ENCODE peak calls at places on chromosomes 11 and 22, in seven cellular contexts. One of them, this sample, is unnamed.

GRCh38 chr11:33531743-33532181 is 168.9 kb downstream of the C11orf91 start:
- DNase-seq in activated CD4-positive, alpha-beta T cell treated with anti-CD3 and anti-CD28 coated beads, Interleukin-2, amount 50 U/mL, for 1 hour: no peak
- DNase-seq in hepatic stellate cell: peak; percentile 61
- DNase-seq in GM12878: no peak
- DNase-seq in ovary: no peak
- DNase-seq in stimulated activated CD4-positive, alpha-beta T cell treated with anti-CD3 and anti-CD28 coated beads, Interleukin-1b, Interleukin-23, amount 100 ng/mL, for 4 hours: no peak
- DNase-seq in HEK293T: no peak
- DNase-seq in this sample: no peak

GRCh38 chr11:9180784-9181183 is 84.4 kb downstream of the DENND5A start:
- DNase-seq in GM12878: no peak
- DNase-seq in ovary: no peak
- DNase-seq in hepatic stellate cell: no peak
- DNase-seq in HEK293T: no peak
- DNase-seq in activated CD4-positive, alpha-beta T cell treated with anti-CD3 and anti-CD28 coated beads, Interleukin-2, amount 50 U/mL, for 1 hour: no peak
- DNase-seq in stimulated activated CD4-positive, alpha-beta T cell treated with anti-CD3 and anti-CD28 coated beads, Interleukin-1b, Interleukin-23, amount 100 ng/mL, for 4 hours: no peak
- DNase-seq in this sample: no peak

GRCh38 chr11:25252854-25253253 is 756.0 kb downstream of the LUZP2 start:
- DNase-seq in GM12878: no peak
- DNase-seq in activated CD4-positive, alpha-beta T cell treated with anti-CD3 and anti-CD28 coated beads, Interleukin-2, amount 50 U/mL, for 1 hour: no peak
- DNase-seq in stimulated activated CD4-positive, alpha-beta T cell treated with anti-CD3 and anti-CD28 coated beads, Interleukin-1b, Interleukin-23, amount 100 ng/mL, for 4 hours: no peak
- DNase-seq in HEK293T: no peak
- DNase-seq in hepatic stellate cell: no peak
- DNase-seq in ovary: no peak
- DNase-seq in this sample: no peak

GRCh38 chr11:125331357-125331756 is 164.7 kb downstream of the FEZ1 start:
- DNase-seq in GM12878: no peak
- DNase-seq in HEK293T: no peak
- DNase-seq in ovary: no peak
- DNase-seq in activated CD4-positive, alpha-beta T cell treated with anti-CD3 and anti-CD28 coated beads, Interleukin-2, amount 50 U/mL, for 1 hour: no peak
- DNase-seq in stimulated activated CD4-positive, alpha-beta T cell treated with anti-CD3 and anti-CD28 coated beads, Interleukin-1b, Interleukin-23, amount 100 ng/mL, for 4 hours: no peak
- DNase-seq in hepatic stellate cell: no peak
- DNase-seq in this sample: no peak

GRCh38 chr11:46279393-46280099 is 2.1 kb downstream of the CREB3L1 start:
- DNase-seq in stimulated activated CD4-positive, alpha-beta T cell treated with anti-CD3 and anti-CD28 coated beads, Interleukin-1b, Interleukin-23, amount 100 ng/mL, for 4 hours: no peak
- DNase-seq in ovary: peak; percentile 78
- DNase-seq in GM12878: no peak
- DNase-seq in hepatic stellate cell: peak; percentile 82
- DNase-seq in HEK293T: no peak
- DNase-seq in activated CD4-positive, alpha-beta T cell treated with anti-CD3 and anti-CD28 coated beads, Interleukin-2, amount 50 U/mL, for 1 hour: no peak
- DNase-seq in this sample: peak; percentile 74

GRCh38 chr11:14015711-14016110 is 53.2 kb downstream of the SPON1 start:
- DNase-seq in hepatic stellate cell: no peak
- DNase-seq in ovary: no peak
- DNase-seq in activated CD4-positive, alpha-beta T cell treated with anti-CD3 and anti-CD28 coated beads, Interleukin-2, amount 50 U/mL, for 1 hour: no peak
- DNase-seq in HEK293T: peak; percentile 15
- DNase-seq in stimulated activated CD4-positive, alpha-beta T cell treated with anti-CD3 and anti-CD28 coated beads, Interleukin-1b, Interleukin-23, amount 100 ng/mL, for 4 hours: no peak
- DNase-seq in GM12878: no peak
- DNase-seq in this sample: no peak

GRCh38 chr11:12269104-12269441 is 108.3 kb upstream of the PARVA start:
- DNase-seq in hepatic stellate cell: peak; percentile 83
- DNase-seq in activated CD4-positive, alpha-beta T cell treated with anti-CD3 and anti-CD28 coated beads, Interleukin-2, amount 50 U/mL, for 1 hour: no peak
- DNase-seq in ovary: no peak
- DNase-seq in HEK293T: no peak
- DNase-seq in stimulated activated CD4-positive, alpha-beta T cell treated with anti-CD3 and anti-CD28 coated beads, Interleukin-1b, Interleukin-23, amount 100 ng/mL, for 4 hours: no peak
- DNase-seq in GM12878: no peak
- DNase-seq in this sample: peak; percentile 40

GRCh38 chr11:1041936-1042608 is 5.6 kb upstream of the MUC6 start:
- DNase-seq in ovary: peak; percentile 9
- DNase-seq in stimulated activated CD4-positive, alpha-beta T cell treated with anti-CD3 and anti-CD28 coated beads, Interleukin-1b, Interleukin-23, amount 100 ng/mL, for 4 hours: no peak
- DNase-seq in HEK293T: no peak
- DNase-seq in activated CD4-positive, alpha-beta T cell treated with anti-CD3 and anti-CD28 coated beads, Interleukin-2, amount 50 U/mL, for 1 hour: no peak
- DNase-seq in hepatic stellate cell: no peak
- DNase-seq in GM12878: no peak
- DNase-seq in this sample: peak; percentile 69

GRCh38 chr11:113106507-113106906 is 145.3 kb downstream of the NCAM1 start:
- DNase-seq in hepatic stellate cell: no peak
- DNase-seq in activated CD4-positive, alpha-beta T cell treated with anti-CD3 and anti-CD28 coated beads, Interleukin-2, amount 50 U/mL, for 1 hour: no peak
- DNase-seq in GM12878: no peak
- DNase-seq in ovary: no peak
- DNase-seq in HEK293T: no peak
- DNase-seq in stimulated activated CD4-positive, alpha-beta T cell treated with anti-CD3 and anti-CD28 coated beads, Interleukin-1b, Interleukin-23, amount 100 ng/mL, for 4 hours: no peak
- DNase-seq in this sample: no peak

GRCh38 chr11:119684361-119685072 is 44.5 kb downstream of the NECTIN1 start:
- DNase-seq in stimulated activated CD4-positive, alpha-beta T cell treated with anti-CD3 and anti-CD28 coated beads, Interleukin-1b, Interleukin-23, amount 100 ng/mL, for 4 hours: no peak
- DNase-seq in hepatic stellate cell: peak; percentile 90
- DNase-seq in HEK293T: no peak
- DNase-seq in ovary: no peak
- DNase-seq in activated CD4-positive, alpha-beta T cell treated with anti-CD3 and anti-CD28 coated beads, Interleukin-2, amount 50 U/mL, for 1 hour: no peak
- DNase-seq in GM12878: no peak
- DNase-seq in this sample: no peak

GRCh38 chr22:17176715-17177114 is 17.6 kb upstream of the HDHD5 start:
- DNase-seq in HEK293T: no peak
- DNase-seq in stimulated activated CD4-positive, alpha-beta T cell treated with anti-CD3 and anti-CD28 coated beads, Interleukin-1b, Interleukin-23, amount 100 ng/mL, for 4 hours: no peak
- DNase-seq in activated CD4-positive, alpha-beta T cell treated with anti-CD3 and anti-CD28 coated beads, Interleukin-2, amount 50 U/mL, for 1 hour: no peak
- DNase-seq in hepatic stellate cell: no peak
- DNase-seq in ovary: no peak
- DNase-seq in GM12878: no peak
- DNase-seq in this sample: no peak

GRCh38 chr11:120710354-120711187 is 199.0 kb downstream of the GRIK4 start:
- DNase-seq in HEK293T: no peak
- DNase-seq in GM12878: no peak
- DNase-seq in activated CD4-positive, alpha-beta T cell treated with anti-CD3 and anti-CD28 coated beads, Interleukin-2, amount 50 U/mL, for 1 hour: no peak
- DNase-seq in hepatic stellate cell: peak; percentile 70
- DNase-seq in stimulated activated CD4-positive, alpha-beta T cell treated with anti-CD3 and anti-CD28 coated beads, Interleukin-1b, Interleukin-23, amount 100 ng/mL, for 4 hours: no peak
- DNase-seq in ovary: peak; percentile 84
- DNase-seq in this sample: peak; percentile 31

GRCh38 chr22:40213478-40213877 is 35.8 kb downstream of the TNRC6B start:
- DNase-seq in activated CD4-positive, alpha-beta T cell treated with anti-CD3 and anti-CD28 coated beads, Interleukin-2, amount 50 U/mL, for 1 hour: no peak
- DNase-seq in hepatic stellate cell: no peak
- DNase-seq in stimulated activated CD4-positive, alpha-beta T cell treated with anti-CD3 and anti-CD28 coated beads, Interleukin-1b, Interleukin-23, amount 100 ng/mL, for 4 hours: no peak
- DNase-seq in ovary: no peak
- DNase-seq in HEK293T: no peak
- DNase-seq in GM12878: no peak
- DNase-seq in this sample: no peak

GRCh38 chr11:107370390-107370789 is 87.2 kb downstream of the CWF19L2 start:
- DNase-seq in ovary: no peak
- DNase-seq in activated CD4-positive, alpha-beta T cell treated with anti-CD3 and anti-CD28 coated beads, Interleukin-2, amount 50 U/mL, for 1 hour: no peak
- DNase-seq in GM12878: peak; percentile 5
- DNase-seq in hepatic stellate cell: peak; percentile 4
- DNase-seq in HEK293T: no peak
- DNase-seq in stimulated activated CD4-positive, alpha-beta T cell treated with anti-CD3 and anti-CD28 coated beads, Interleukin-1b, Interleukin-23, amount 100 ng/mL, for 4 hours: no peak
- DNase-seq in this sample: no peak

GRCh38 chr11:111838054-111838453 is 33.3 kb downstream of the ALG9 start:
- DNase-seq in stimulated activated CD4-positive, alpha-beta T cell treated with anti-CD3 and anti-CD28 coated beads, Interleukin-1b, Interleukin-23, amount 100 ng/mL, for 4 hours: no peak
- DNase-seq in ovary: no peak
- DNase-seq in hepatic stellate cell: no peak
- DNase-seq in GM12878: no peak
- DNase-seq in HEK293T: no peak
- DNase-seq in activated CD4-positive, alpha-beta T cell treated with anti-CD3 and anti-CD28 coated beads, Interleukin-2, amount 50 U/mL, for 1 hour: no peak
- DNase-seq in this sample: no peak

GRCh38 chr11:75816561-75817239 is 1.7 kb downstream of the UVRAG start:
- DNase-seq in hepatic stellate cell: no peak
- DNase-seq in GM12878: no peak
- DNase-seq in stimulated activated CD4-positive, alpha-beta T cell treated with anti-CD3 and anti-CD28 coated beads, Interleukin-1b, Interleukin-23, amount 100 ng/mL, for 4 hours: no peak
- DNase-seq in HEK293T: no peak
- DNase-seq in activated CD4-positive, alpha-beta T cell treated with anti-CD3 and anti-CD28 coated beads, Interleukin-2, amount 50 U/mL, for 1 hour: no peak
- DNase-seq in ovary: no peak
- DNase-seq in this sample: no peak

GRCh38 chr11:131694526-131695424 is 324.4 kb downstream of the NTM start:
- DNase-seq in hepatic stellate cell: peak; percentile 83
- DNase-seq in GM12878: no peak
- DNase-seq in activated CD4-positive, alpha-beta T cell treated with anti-CD3 and anti-CD28 coated beads, Interleukin-2, amount 50 U/mL, for 1 hour: peak; percentile 31
- DNase-seq in stimulated activated CD4-positive, alpha-beta T cell treated with anti-CD3 and anti-CD28 coated beads, Interleukin-1b, Interleukin-23, amount 100 ng/mL, for 4 hours: peak; percentile 51
- DNase-seq in ovary: peak; percentile 61
- DNase-seq in HEK293T: peak; percentile 87
- DNase-seq in this sample: peak; percentile 81

GRCh38 chr22:47534150-47535133 is 772.0 kb downstream of the TBC1D22A start:
- DNase-seq in hepatic stellate cell: no peak
- DNase-seq in ovary: no peak
- DNase-seq in stimulated activated CD4-positive, alpha-beta T cell treated with anti-CD3 and anti-CD28 coated beads, Interleukin-1b, Interleukin-23, amount 100 ng/mL, for 4 hours: no peak
- DNase-seq in activated CD4-positive, alpha-beta T cell treated with anti-CD3 and anti-CD28 coated beads, Interleukin-2, amount 50 U/mL, for 1 hour: no peak
- DNase-seq in GM12878: no peak
- DNase-seq in HEK293T: no peak
- DNase-seq in this sample: no peak

GRCh38 chr11:65150513-65151271 is 16.4 kb upstream of the SYVN1 start:
- DNase-seq in ovary: peak; percentile 65
- DNase-seq in GM12878: peak; percentile 27
- DNase-seq in hepatic stellate cell: peak; percentile 83
- DNase-seq in HEK293T: peak; percentile 18
- DNase-seq in stimulated activated CD4-positive, alpha-beta T cell treated with anti-CD3 and anti-CD28 coated beads, Interleukin-1b, Interleukin-23, amount 100 ng/mL, for 4 hours: no peak
- DNase-seq in activated CD4-positive, alpha-beta T cell treated with anti-CD3 and anti-CD28 coated beads, Interleukin-2, amount 50 U/mL, for 1 hour: no peak
- DNase-seq in this sample: peak; percentile 91

GRCh38 chr11:64090811-64091516 is 55.2 kb downstream of the FLRT1 start:
- DNase-seq in HEK293T: no peak
- DNase-seq in stimulated activated CD4-positive, alpha-beta T cell treated with anti-CD3 and anti-CD28 coated beads, Interleukin-1b, Interleukin-23, amount 100 ng/mL, for 4 hours: no peak
- DNase-seq in GM12878: no peak
- DNase-seq in ovary: no peak
- DNase-seq in hepatic stellate cell: peak; percentile 46
- DNase-seq in activated CD4-positive, alpha-beta T cell treated with anti-CD3 and anti-CD28 coated beads, Interleukin-2, amount 50 U/mL, for 1 hour: no peak
- DNase-seq in this sample: no peak

GRCh38 chr11:1006762-1007161 is 29.8 kb downstream of the MUC6 start:
- DNase-seq in ovary: no peak
- DNase-seq in hepatic stellate cell: no peak
- DNase-seq in GM12878: no peak
- DNase-seq in activated CD4-positive, alpha-beta T cell treated with anti-CD3 and anti-CD28 coated beads, Interleukin-2, amount 50 U/mL, for 1 hour: no peak
- DNase-seq in stimulated activated CD4-positive, alpha-beta T cell treated with anti-CD3 and anti-CD28 coated beads, Interleukin-1b, Interleukin-23, amount 100 ng/mL, for 4 hours: no peak
- DNase-seq in HEK293T: no peak
- DNase-seq in this sample: no peak

GRCh38 chr11:33912405-33913361 is 20.8 kb upstream of the LMO2 start:
- DNase-seq in ovary: no peak
- DNase-seq in stimulated activated CD4-positive, alpha-beta T cell treated with anti-CD3 and anti-CD28 coated beads, Interleukin-1b, Interleukin-23, amount 100 ng/mL, for 4 hours: no peak
- DNase-seq in HEK293T: no peak
- DNase-seq in hepatic stellate cell: no peak
- DNase-seq in GM12878: peak; percentile 82
- DNase-seq in activated CD4-positive, alpha-beta T cell treated with anti-CD3 and anti-CD28 coated beads, Interleukin-2, amount 50 U/mL, for 1 hour: no peak
- DNase-seq in this sample: no peak

GRCh38 chr11:75422248-75423231 is 10.5 kb downstream of the KLHL35 start:
- DNase-seq in hepatic stellate cell: no peak
- DNase-seq in activated CD4-positive, alpha-beta T cell treated with anti-CD3 and anti-CD28 coated beads, Interleukin-2, amount 50 U/mL, for 1 hour: no peak
- DNase-seq in stimulated activated CD4-positive, alpha-beta T cell treated with anti-CD3 and anti-CD28 coated beads, Interleukin-1b, Interleukin-23, amount 100 ng/mL, for 4 hours: no peak
- DNase-seq in ovary: no peak
- DNase-seq in HEK293T: no peak
- DNase-seq in GM12878: no peak
- DNase-seq in this sample: peak; percentile 36

GRCh38 chr22:50105529-50106100 is 15.8 kb downstream of the MOV10L1 start:
- DNase-seq in GM12878: peak; percentile 33
- DNase-seq in activated CD4-positive, alpha-beta T cell treated with anti-CD3 and anti-CD28 coated beads, Interleukin-2, amount 50 U/mL, for 1 hour: no peak
- DNase-seq in ovary: no peak
- DNase-seq in HEK293T: peak; percentile 20
- DNase-seq in hepatic stellate cell: no peak
- DNase-seq in stimulated activated CD4-positive, alpha-beta T cell treated with anti-CD3 and anti-CD28 coated beads, Interleukin-1b, Interleukin-23, amount 100 ng/mL, for 4 hours: no peak
- DNase-seq in this sample: no peak

GRCh38 chr11:66966351-66966750 is 8.2 kb upstream of the PC start:
- DNase-seq in hepatic stellate cell: no peak
- DNase-seq in activated CD4-positive, alpha-beta T cell treated with anti-CD3 and anti-CD28 coated beads, Interleukin-2, amount 50 U/mL, for 1 hour: no peak
- DNase-seq in stimulated activated CD4-positive, alpha-beta T cell treated with anti-CD3 and anti-CD28 coated beads, Interleukin-1b, Interleukin-23, amount 100 ng/mL, for 4 hours: no peak
- DNase-seq in GM12878: no peak
- DNase-seq in HEK293T: no peak
- DNase-seq in ovary: no peak
- DNase-seq in this sample: no peak

GRCh38 chr11:1781593-1781975 is 17.9 kb upstream of the CTSD start:
- DNase-seq in hepatic stellate cell: no peak
- DNase-seq in ovary: no peak
- DNase-seq in activated CD4-positive, alpha-beta T cell treated with anti-CD3 and anti-CD28 coated beads, Interleukin-2, amount 50 U/mL, for 1 hour: no peak
- DNase-seq in stimulated activated CD4-positive, alpha-beta T cell treated with anti-CD3 and anti-CD28 coated beads, Interleukin-1b, Interleukin-23, amount 100 ng/mL, for 4 hours: no peak
- DNase-seq in HEK293T: no peak
- DNase-seq in GM12878: no peak
- DNase-seq in this sample: no peak

GRCh38 chr11:64784813-64785581 is 6.7 kb upstream of the SF1 start:
- DNase-seq in ovary: no peak
- DNase-seq in hepatic stellate cell: no peak
- DNase-seq in activated CD4-positive, alpha-beta T cell treated with anti-CD3 and anti-CD28 coated beads, Interleukin-2, amount 50 U/mL, for 1 hour: no peak
- DNase-seq in HEK293T: no peak
- DNase-seq in GM12878: no peak
- DNase-seq in stimulated activated CD4-positive, alpha-beta T cell treated with anti-CD3 and anti-CD28 coated beads, Interleukin-1b, Interleukin-23, amount 100 ng/mL, for 4 hours: no peak
- DNase-seq in this sample: no peak

GRCh38 chr11:114058026-114058706 is 1.3 kb upstream of the ZBTB16 start:
- DNase-seq in GM12878: no peak
- DNase-seq in activated CD4-positive, alpha-beta T cell treated with anti-CD3 and anti-CD28 coated beads, Interleukin-2, amount 50 U/mL, for 1 hour: no peak
- DNase-seq in ovary: peak; percentile 57
- DNase-seq in hepatic stellate cell: no peak
- DNase-seq in HEK293T: no peak
- DNase-seq in stimulated activated CD4-positive, alpha-beta T cell treated with anti-CD3 and anti-CD28 coated beads, Interleukin-1b, Interleukin-23, amount 100 ng/mL, for 4 hours: no peak
- DNase-seq in this sample: no peak

GRCh38 chr11:115301029-115301428 is 203.2 kb downstream of the CADM1 start:
- DNase-seq in GM12878: no peak
- DNase-seq in ovary: no peak
- DNase-seq in stimulated activated CD4-positive, alpha-beta T cell treated with anti-CD3 and anti-CD28 coated beads, Interleukin-1b, Interleukin-23, amount 100 ng/mL, for 4 hours: no peak
- DNase-seq in HEK293T: no peak
- DNase-seq in hepatic stellate cell: no peak
- DNase-seq in activated CD4-positive, alpha-beta T cell treated with anti-CD3 and anti-CD28 coated beads, Interleukin-2, amount 50 U/mL, for 1 hour: no peak
- DNase-seq in this sample: no peak

GRCh38 chr11:113932788-113933187 is 28.2 kb downstream of the HTR3B start:
- DNase-seq in ovary: no peak
- DNase-seq in stimulated activated CD4-positive, alpha-beta T cell treated with anti-CD3 and anti-CD28 coated beads, Interleukin-1b, Interleukin-23, amount 100 ng/mL, for 4 hours: no peak
- DNase-seq in HEK293T: no peak
- DNase-seq in GM12878: no peak
- DNase-seq in activated CD4-positive, alpha-beta T cell treated with anti-CD3 and anti-CD28 coated beads, Interleukin-2, amount 50 U/mL, for 1 hour: no peak
- DNase-seq in hepatic stellate cell: no peak
- DNase-seq in this sample: no peak

GRCh38 chr11:14423633-14424032 is 64.7 kb upstream of the RRAS2 start:
- DNase-seq in GM12878: no peak
- DNase-seq in ovary: no peak
- DNase-seq in HEK293T: no peak
- DNase-seq in hepatic stellate cell: no peak
- DNase-seq in activated CD4-positive, alpha-beta T cell treated with anti-CD3 and anti-CD28 coated beads, Interleukin-2, amount 50 U/mL, for 1 hour: no peak
- DNase-seq in stimulated activated CD4-positive, alpha-beta T cell treated with anti-CD3 and anti-CD28 coated beads, Interleukin-1b, Interleukin-23, amount 100 ng/mL, for 4 hours: no peak
- DNase-seq in this sample: no peak

GRCh38 chr22:31122532-31123291 is at the start of gene INPP5J:
- DNase-seq in HEK293T: peak; percentile 88
- DNase-seq in GM12878: no peak
- DNase-seq in hepatic stellate cell: peak; percentile 83
- DNase-seq in ovary: peak; percentile 55
- DNase-seq in stimulated activated CD4-positive, alpha-beta T cell treated with anti-CD3 and anti-CD28 coated beads, Interleukin-1b, Interleukin-23, amount 100 ng/mL, for 4 hours: no peak
- DNase-seq in activated CD4-positive, alpha-beta T cell treated with anti-CD3 and anti-CD28 coated beads, Interleukin-2, amount 50 U/mL, for 1 hour: no peak
- DNase-seq in this sample: peak; percentile 84

This sample was measured in colonic mucosa.